ENCODE peak calls at places on chromosomes 7 and 10, in six cellular contexts. D, Q, N, F, R and H are unnamed samples.

GRCh38 chr10:101783736-101784118 is 481 bp upstream of the NPM3 start:
- DNase-seq in D (no peak), Q (peak; percentile 21), N (peak; percentile 24), F (no peak), R (no peak), H (no peak)

GRCh38 chr7:149286811-149287400 is 24.9 kb downstream of the ZNF783 start:
- DNase-seq in D (peak; percentile 55), Q (peak; percentile 3), N (no peak), F (no peak), R (no peak), H (no peak)

GRCh38 chr7:149799397-149800168 is 26.2 kb upstream of the ZNF467 start:
- DNase-seq in D (peak; percentile 56), Q (peak; percentile 12), N (peak; percentile 42), F (no peak), R (no peak), H (peak; percentile 80)

GRCh38 chr7:129054438-129055293 is at the start of gene TNPO3:
- DNase-seq in D (peak; percentile 95), Q (peak; percentile 91), N (peak; percentile 92), F (peak; percentile 95), R (peak; percentile 86), H (peak; percentile 92)

GRCh38 chr7:137080516-137081203 is 212.2 kb downstream of the CHRM2 start:
- DNase-seq in D (no peak), Q (no peak), N (no peak), F (no peak), R (no peak), H (no peak)

GRCh38 chr10:77383861-77384553 is 253.6 kb downstream of the KCNMA1 start:
- DNase-seq in D (no peak), Q (no peak), N (peak; percentile 25), F (no peak), R (no peak), H (no peak)

GRCh38 chr10:119680050-119680449 is 28.9 kb downstream of the BAG3 start:
- DNase-seq in D (no peak), Q (peak; percentile 90), N (no peak), F (no peak), R (peak; percentile 84), H (no peak)

GRCh38 chr7:25314094-25314708 is 85.9 kb upstream of the NPVF start:
- DNase-seq in D (no peak), Q (peak; percentile 21), N (no peak), F (no peak), R (no peak), H (no peak)

GRCh38 chr10:97197030-97197500 is 11.3 kb upstream of the SLIT1 start:
- DNase-seq in D (no peak), Q (no peak), N (no peak), F (no peak), R (no peak), H (no peak)

GRCh38 chr10:104216631-104217030 is 15.5 kb downstream of the CFAP43 start:
- DNase-seq in D (no peak), Q (no peak), N (no peak), F (no peak), R (no peak), H (no peak)

GRCh38 chr7:50312589-50313162 is 8.2 kb downstream of the IKZF1 start:
- DNase-seq in D (no peak), Q (no peak), N (no peak), F (no peak), R (no peak), H (no peak)

GRCh38 chr10:99346247-99346646 is 17.1 kb downstream of the CNNM1 start:
- DNase-seq in D (no peak), Q (peak; percentile 16), N (no peak), F (no peak), R (peak; percentile 81), H (no peak)

GRCh38 chr10:97827778-97828291 is 21.8 kb upstream of the GOLGA7B start:
- DNase-seq in D (no peak), Q (no peak), N (no peak), F (no peak), R (peak; percentile 50), H (no peak)

GRCh38 chr7:90485734-90486316 is 16.4 kb downstream of the PTTG1IP2 start:
- DNase-seq in D (no peak), Q (no peak), N (no peak), F (no peak), R (no peak), H (no peak)

GRCh38 chr7:33243319-33243881 is 114.0 kb downstream of the BBS9 start:
- DNase-seq in D (no peak), Q (peak; percentile 81), N (no peak), F (no peak), R (peak; percentile 60), H (no peak)

GRCh38 chr7:140525741-140526140 is 46.4 kb upstream of the MKRN1 start:
- DNase-seq in D (no peak), Q (peak; percentile 61), N (no peak), F (no peak), R (no peak), H (no peak)

GRCh38 chr10:74863508-74863907 is 37.1 kb downstream of the KAT6B start:
- DNase-seq in D (no peak), Q (peak; percentile 24), N (no peak), F (no peak), R (peak; percentile 32), H (no peak)

GRCh38 chr7:51352174-51353145 is 35.9 kb upstream of the COBL start:
- DNase-seq in D (no peak), Q (no peak), N (no peak), F (no peak), R (no peak), H (no peak)

GRCh38 chr7:78383096-78383495 is 584.5 kb downstream of the PHTF2 start:
- DNase-seq in D (no peak), Q (no peak), N (no peak), F (no peak), R (no peak), H (no peak)

GRCh38 chr7:33714208-33714607 is 191.1 kb upstream of the BMPER start:
- DNase-seq in D (no peak), Q (no peak), N (no peak), F (no peak), R (no peak), H (no peak)

DNA sequence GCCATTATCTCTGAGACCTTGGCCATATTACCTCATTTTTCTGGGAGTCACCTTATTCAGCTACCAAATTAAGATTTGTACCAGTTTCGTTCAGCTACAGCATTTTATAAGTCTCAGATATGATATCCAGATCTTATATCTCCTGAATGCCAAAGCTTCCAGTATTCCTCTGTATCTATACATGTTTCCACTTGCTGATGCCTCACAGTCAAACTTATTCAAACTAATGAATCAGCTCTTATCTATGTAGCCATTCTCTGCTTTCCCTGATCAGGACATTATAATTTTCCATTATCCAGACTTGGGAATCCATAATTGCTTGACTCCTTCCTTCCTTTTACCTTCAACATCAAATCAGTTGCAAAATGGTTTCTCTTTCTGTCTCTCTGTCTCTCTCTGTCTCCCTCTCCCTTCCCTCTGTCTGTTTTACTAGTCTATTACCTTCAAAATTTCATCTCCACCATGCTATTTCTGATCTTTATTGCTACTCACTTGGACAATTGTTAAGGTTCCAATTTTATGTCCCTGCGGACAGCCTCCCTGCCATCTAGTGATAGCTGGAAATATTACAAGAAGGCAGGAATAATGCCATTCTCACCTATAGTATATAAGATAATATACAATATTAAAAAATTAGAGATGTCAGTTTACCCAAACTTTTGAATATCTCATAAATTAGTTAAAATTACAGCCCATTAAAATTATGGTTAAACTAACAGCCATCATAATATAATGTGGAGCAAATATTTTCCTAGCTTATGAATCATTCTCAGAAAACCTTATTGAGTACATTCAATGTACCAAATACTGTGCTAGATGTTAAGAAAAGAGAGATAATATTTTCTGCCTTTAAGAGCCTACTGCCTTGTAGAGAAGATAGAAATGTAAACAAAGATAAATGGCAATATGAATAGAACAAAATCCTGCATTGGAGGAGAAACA is 89.8 kb downstream of the PCLO start:
- DNase-seq in D (no peak), Q (no peak), N (no peak), F (no peak), R (no peak), H (no peak)
- TF ChIP-seq CTCF in D (no peak), Q (peak; percentile 23), N (no peak), F (peak; percentile 73), R (no peak), H (peak; percentile 48)

GRCh38 chr10:4984223-4984622 is 19.4 kb downstream of the AKR1C2 start:
- DNase-seq in D (no peak), Q (no peak), N (no peak), F (peak; percentile 50), R (no peak), H (no peak)

GRCh38 chr10:4982764-4983226 is 19.6 kb downstream of the AKR1C1 start:
- DNase-seq in D (peak; percentile 81), Q (peak; percentile 13), N (no peak), F (no peak), R (no peak), H (no peak)

GRCh38 chr10:4980793-4981192 is 17.6 kb downstream of the AKR1C1 start:
- DNase-seq in D (no peak), Q (no peak), N (no peak), F (no peak), R (no peak), H (no peak)

GRCh38 chr10:4983615-4984216 is 19.9 kb downstream of the AKR1C2 start:
- DNase-seq in D (no peak), Q (no peak), N (no peak), F (no peak), R (no peak), H (no peak)

GRCh38 chr10:4981722-4982471 is 18.7 kb downstream of the AKR1C1 start:
- DNase-seq in D (peak; percentile 74), Q (peak; percentile 70), N (no peak), F (no peak), R (peak; percentile 8), H (no peak)
- TF ChIP-seq CTCF in D (peak; percentile 46), Q (peak; percentile 52), N (no peak), F (peak; percentile 52), R (peak; percentile 54), H (peak; percentile 5)

GRCh38 chr7:44814956-44815355 is 18.5 kb downstream of the PPIA start:
- DNase-seq in D (no peak), Q (no peak), N (no peak), F (no peak), R (no peak), H (no peak)
- TF ChIP-seq CTCF in D (no peak), Q (no peak), N (no peak), F (no peak), R (no peak), H (peak; percentile 8)

GRCh38 chr10:127012071-127012768 is 107.0 kb downstream of the DOCK1 start:
- DNase-seq in D (no peak), Q (no peak), N (no peak), F (no peak), R (no peak), H (no peak)
- TF ChIP-seq CTCF in D (no peak), Q (no peak), N (no peak), F (no peak), R (no peak), H (no peak)

GRCh38 chr10:8052970-8053445 is 1.5 kb upstream of the GATA3 start:
- DNase-seq in D (no peak), Q (no peak), N (no peak), F (no peak), R (no peak), H (no peak)
- TF ChIP-seq CTCF in D (peak; percentile 66), Q (no peak), N (peak; percentile 26), F (no peak), R (no peak), H (no peak)

GRCh38 chr10:69513617-69514016 is 59.6 kb downstream of the NEUROG3 start:
- DNase-seq in D (no peak), Q (no peak), N (no peak), F (no peak), R (no peak), H (no peak)
- TF ChIP-seq CTCF in D (no peak), Q (no peak), N (no peak), F (peak; percentile 18), R (no peak), H (no peak)